ENCODE peak calls at places on chromosomes 7 and 10, in seven cellular contexts. One of them, this sample, is unnamed.

GRCh38 chr10:84224411-84225028 is 824 bp downstream of the LRIT2 start:
- DNase-seq in AG04450: no peak
- DNase-seq in HL-60: no peak
- DNase-seq in spleen: no peak
- DNase-seq in aorta: no peak
- DNase-seq in colonic mucosa: no peak
- DNase-seq in neural progenitor cell: peak; percentile 81
- DNase-seq in this sample: peak; percentile 53

GRCh38 chr10:135601-136464 is 578 bp downstream of the ZMYND11 start:
- DNase-seq in colonic mucosa: peak; percentile 70
- DNase-seq in spleen: peak; percentile 93
- DNase-seq in AG04450: no peak
- DNase-seq in HL-60: peak; percentile 41
- DNase-seq in aorta: peak; percentile 85
- DNase-seq in neural progenitor cell: peak; percentile 65
- DNase-seq in this sample: no peak

GRCh38 chr10:125782055-125782454 is 6.4 kb upstream of the MMP21 start:
- DNase-seq in HL-60: no peak
- DNase-seq in aorta: no peak
- DNase-seq in colonic mucosa: no peak
- DNase-seq in AG04450: no peak
- DNase-seq in neural progenitor cell: no peak
- DNase-seq in spleen: no peak
- DNase-seq in this sample: no peak

GRCh38 chr7:86282014-86282682 is 361.6 kb upstream of the GRM3 start:
- DNase-seq in colonic mucosa: no peak
- DNase-seq in aorta: peak; percentile 31
- DNase-seq in spleen: peak; percentile 71
- DNase-seq in HL-60: no peak
- DNase-seq in AG04450: no peak
- DNase-seq in neural progenitor cell: no peak
- DNase-seq in this sample: no peak

GRCh38 chr7:101126651-101127459 is at the start of gene SERPINE1:
- DNase-seq in aorta: peak; percentile 96
- DNase-seq in colonic mucosa: peak; percentile 68
- DNase-seq in spleen: peak; percentile 81
- DNase-seq in AG04450: peak; percentile 99
- DNase-seq in HL-60: peak; percentile 43
- DNase-seq in neural progenitor cell: peak; percentile 75
- DNase-seq in this sample: no peak

GRCh38 chr7:139658919-139659675 is 118.7 kb downstream of the HIPK2 start:
- DNase-seq in HL-60: no peak
- DNase-seq in spleen: no peak
- DNase-seq in neural progenitor cell: no peak
- DNase-seq in AG04450: no peak
- DNase-seq in colonic mucosa: no peak
- DNase-seq in aorta: no peak
- DNase-seq in this sample: no peak

GRCh38 chr10:102647433-102648268 is 3.4 kb downstream of the TRIM8 start:
- DNase-seq in AG04450: no peak
- DNase-seq in colonic mucosa: no peak
- DNase-seq in spleen: no peak
- DNase-seq in aorta: no peak
- DNase-seq in HL-60: no peak
- DNase-seq in neural progenitor cell: no peak
- DNase-seq in this sample: no peak

GRCh38 chr10:116201011-116201410 is 72.0 kb downstream of the GFRA1 start:
- DNase-seq in AG04450: no peak
- DNase-seq in aorta: no peak
- DNase-seq in colonic mucosa: no peak
- DNase-seq in HL-60: no peak
- DNase-seq in spleen: no peak
- DNase-seq in neural progenitor cell: no peak
- DNase-seq in this sample: no peak

GRCh38 chr7:99452541-99452940 is 13.4 kb downstream of the ATP5MF start:
- DNase-seq in AG04450: no peak
- DNase-seq in aorta: no peak
- DNase-seq in colonic mucosa: no peak
- DNase-seq in spleen: no peak
- DNase-seq in HL-60: no peak
- DNase-seq in neural progenitor cell: no peak
- DNase-seq in this sample: no peak

GRCh38 chr10:100510533-100511308 is 8.9 kb downstream of the SEC31B start:
- DNase-seq in spleen: no peak
- DNase-seq in HL-60: peak; percentile 92
- DNase-seq in aorta: no peak
- DNase-seq in neural progenitor cell: no peak
- DNase-seq in AG04450: no peak
- DNase-seq in colonic mucosa: no peak
- DNase-seq in this sample: no peak

GRCh38 chr7:24597014-24597413 is 23.8 kb downstream of the PALS2 start:
- DNase-seq in AG04450: no peak
- DNase-seq in HL-60: no peak
- DNase-seq in aorta: no peak
- DNase-seq in spleen: no peak
- DNase-seq in colonic mucosa: no peak
- DNase-seq in neural progenitor cell: no peak
- DNase-seq in this sample: no peak

GRCh38 chr7:24591152-24591551 is 17.9 kb downstream of the PALS2 start:
- DNase-seq in HL-60: no peak
- DNase-seq in aorta: no peak
- DNase-seq in AG04450: no peak
- DNase-seq in neural progenitor cell: peak; percentile 10
- DNase-seq in spleen: no peak
- DNase-seq in colonic mucosa: no peak
- DNase-seq in this sample: no peak

GRCh38 chr7:24601600-24601999 is 28.3 kb downstream of the PALS2 start:
- DNase-seq in HL-60: no peak
- DNase-seq in neural progenitor cell: no peak
- DNase-seq in AG04450: no peak
- DNase-seq in aorta: no peak
- DNase-seq in spleen: no peak
- DNase-seq in colonic mucosa: no peak
- DNase-seq in this sample: no peak

GRCh38 chr7:24595671-24596418 is 22.6 kb downstream of the PALS2 start:
- DNase-seq in colonic mucosa: no peak
- DNase-seq in AG04450: no peak
- DNase-seq in aorta: no peak
- DNase-seq in neural progenitor cell: no peak
- DNase-seq in spleen: no peak
- DNase-seq in HL-60: no peak
- DNase-seq in this sample: no peak
- H3K4me3 ChIP-seq in colonic mucosa: no peak overlapping the region
- H3K4me3 ChIP-seq in AG04450: no peak overlapping the region
- H3K4me3 ChIP-seq in aorta: no peak overlapping the region
- H3K4me3 ChIP-seq in neural progenitor cell: no peak overlapping the region
- H3K4me3 ChIP-seq in spleen: no peak overlapping the region
- H3K4me3 ChIP-seq in HL-60: no peak overlapping the region
- H3K4me3 ChIP-seq in this sample: no peak overlapping the region

GRCh38 chr7:102255916-102256315 is 30.8 kb upstream of the SH2B2 start:
- DNase-seq in spleen: no peak
- DNase-seq in AG04450: no peak
- DNase-seq in HL-60: no peak
- DNase-seq in neural progenitor cell: no peak
- DNase-seq in aorta: no peak
- DNase-seq in colonic mucosa: no peak
- DNase-seq in this sample: no peak
- H3K4me3 ChIP-seq in spleen: no peak overlapping the region
- H3K4me3 ChIP-seq in AG04450: no peak overlapping the region
- H3K4me3 ChIP-seq in HL-60: no peak overlapping the region
- H3K4me3 ChIP-seq in neural progenitor cell: no peak overlapping the region
- H3K4me3 ChIP-seq in aorta: no peak overlapping the region
- H3K4me3 ChIP-seq in colonic mucosa: no peak overlapping the region
- H3K4me3 ChIP-seq in this sample: no peak overlapping the region

GRCh38 chr7:105962353-105962752 is 711 bp upstream of the CDHR3 start:
- DNase-seq in colonic mucosa: no peak
- DNase-seq in neural progenitor cell: no peak
- DNase-seq in spleen: no peak
- DNase-seq in aorta: no peak
- DNase-seq in HL-60: no peak
- DNase-seq in AG04450: no peak
- DNase-seq in this sample: no peak
- H3K4me3 ChIP-seq in colonic mucosa: no peak overlapping the region
- H3K4me3 ChIP-seq in neural progenitor cell: no peak overlapping the region
- H3K4me3 ChIP-seq in spleen: no peak overlapping the region
- H3K4me3 ChIP-seq in aorta: no peak overlapping the region
- H3K4me3 ChIP-seq in HL-60: no peak overlapping the region
- H3K4me3 ChIP-seq in AG04450: no peak overlapping the region
- H3K4me3 ChIP-seq in this sample: no peak overlapping the region

GRCh38 chr10:1495915-1496517 is 241.3 kb downstream of the ADARB2 start:
- DNase-seq in HL-60: no peak
- DNase-seq in spleen: no peak
- DNase-seq in neural progenitor cell: no peak
- DNase-seq in aorta: no peak
- DNase-seq in colonic mucosa: no peak
- DNase-seq in AG04450: no peak
- DNase-seq in this sample: no peak
- H3K4me3 ChIP-seq in HL-60: no peak overlapping the region
- H3K4me3 ChIP-seq in spleen: no peak overlapping the region
- H3K4me3 ChIP-seq in neural progenitor cell: no peak overlapping the region
- H3K4me3 ChIP-seq in aorta: no peak overlapping the region
- H3K4me3 ChIP-seq in colonic mucosa: no peak overlapping the region
- H3K4me3 ChIP-seq in AG04450: no peak overlapping the region
- H3K4me3 ChIP-seq in this sample: no peak overlapping the region

DNA sequence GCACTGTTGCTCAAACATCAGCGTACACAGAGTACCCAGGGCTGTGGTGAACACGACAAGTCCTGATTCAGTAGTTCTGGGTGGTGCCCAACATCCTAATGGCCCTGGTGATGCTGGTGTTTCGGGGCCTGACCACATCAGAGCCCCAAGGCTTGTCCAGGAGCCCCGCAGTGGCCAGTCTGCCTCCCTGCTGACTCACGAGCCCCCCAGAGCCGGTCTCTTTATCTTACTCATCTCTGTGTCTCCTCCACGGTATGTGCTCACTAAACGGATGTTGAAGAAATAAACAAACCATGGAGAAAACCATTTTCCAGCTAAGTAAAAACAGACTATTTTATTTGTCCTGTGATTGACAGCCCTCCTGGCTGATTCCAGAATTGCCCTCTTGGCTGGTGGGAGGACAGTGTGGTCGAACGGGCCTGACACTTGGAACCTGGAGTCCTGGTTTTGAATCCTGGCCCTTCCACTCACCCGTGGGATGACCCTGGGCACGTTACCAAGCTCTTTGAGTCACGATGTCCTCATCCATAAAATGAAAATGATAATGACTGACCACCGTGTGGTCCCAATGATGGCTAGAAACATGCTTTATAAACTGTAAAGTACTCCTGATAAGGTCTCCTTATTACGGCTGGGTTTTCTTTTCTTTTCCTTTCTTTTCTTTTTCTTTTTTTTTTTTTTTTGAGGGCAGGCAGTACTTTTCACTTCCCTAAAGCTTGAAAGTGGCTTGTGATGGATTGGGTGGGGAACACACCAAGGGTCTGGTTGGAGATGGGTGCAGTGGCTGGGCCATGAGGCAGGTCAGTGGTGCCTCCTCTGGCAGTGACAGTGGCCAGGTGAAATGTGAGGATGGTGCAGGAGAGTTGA is 5.7 kb downstream of the HIP1 start:
- DNase-seq in aorta: no peak
- DNase-seq in HL-60: no peak
- DNase-seq in AG04450: no peak
- DNase-seq in neural progenitor cell: no peak
- DNase-seq in spleen: no peak
- DNase-seq in colonic mucosa: no peak
- DNase-seq in this sample: no peak
- H3K4me3 ChIP-seq in aorta: no peak overlapping the region
- H3K4me3 ChIP-seq in HL-60: no peak overlapping the region
- H3K4me3 ChIP-seq in AG04450: peak overlapping the region; percentile 15
- H3K4me3 ChIP-seq in neural progenitor cell: no peak overlapping the region
- H3K4me3 ChIP-seq in spleen: no peak overlapping the region
- H3K4me3 ChIP-seq in colonic mucosa: no peak overlapping the region
- H3K4me3 ChIP-seq in this sample: no peak overlapping the region

GRCh38 chr7:24755541-24756416 is 1.5 kb downstream of the GSDME start:
- DNase-seq in spleen: no peak
- DNase-seq in HL-60: peak; percentile 83
- DNase-seq in colonic mucosa: no peak
- DNase-seq in AG04450: peak; percentile 21
- DNase-seq in neural progenitor cell: no peak
- DNase-seq in aorta: peak; percentile 56
- DNase-seq in this sample: no peak
- H3K4me3 ChIP-seq in spleen: no peak overlapping the region
- H3K4me3 ChIP-seq in HL-60: no peak overlapping the region
- H3K4me3 ChIP-seq in colonic mucosa: no peak overlapping the region
- H3K4me3 ChIP-seq in AG04450: peak overlapping the region; percentile 78
- H3K4me3 ChIP-seq in neural progenitor cell: no peak overlapping the region
- H3K4me3 ChIP-seq in aorta: no peak overlapping the region
- H3K4me3 ChIP-seq in this sample: no peak overlapping the region

This sample was measured in HAP-1.